ENCODE peak calls at places on chromosomes 5 and 9, in nine cellular contexts. N is cardiac muscle cell; H is A549; O is T-cell; P is neural crest cell; V is activated T-cell treated with anti-CD3 and anti-CD28 coated beads, Interleukin-2, amount 50 U/mL, for 1 hour; E is effector memory CD4-positive, alpha-beta T cell; F is NCI-H1105 treated with DMSO at 0.1 percent for 48 hours; U is Kasumi-1. Y is an unnamed sample.
A peak's percentile ranks its signal among the peaks of the same experiment; 100 is the strongest.

GRCh38 chr9:120345379-120345778 is 234.6 kb downstream of the CDK5RAP2 start:
- DNase-seq in U (no peak), N (no peak), E (no peak), H (no peak), P (no peak), V (no peak), F (no peak), O (no peak), Y (no peak)

GRCh38 chr9:92538541-92538940 is 2.8 kb upstream of the ECM2 start:
- DNase-seq in E (no peak), U (no peak), O (no peak), P (no peak), V (no peak), F (no peak), H (no peak), N (peak; percentile 20), Y (no peak)

GRCh38 chr9:131836021-131836420 is 96.1 kb upstream of the RAPGEF1 start:
- DNase-seq in E (no peak), P (no peak), N (no peak), V (no peak), O (no peak), H (no peak), U (no peak), F (no peak), Y (no peak)

GRCh38 chr5:88873447-88873846 is 9.5 kb downstream of the MEF2C start:
- DNase-seq in F (no peak), O (no peak), N (no peak), V (no peak), P (no peak), E (no peak), H (no peak), U (no peak), Y (no peak)

GRCh38 chr5:5104550-5104949 is 35.6 kb upstream of the ADAMTS16 start:
- DNase-seq in N (no peak), U (no peak), V (no peak), H (no peak), E (no peak), F (no peak), O (no peak), P (no peak), Y (no peak)

GRCh38 chr9:118029425-118029824 is 325.2 kb downstream of the TLR4 start:
- DNase-seq in N (no peak), U (no peak), V (no peak), E (no peak), O (no peak), F (no peak), P (no peak), H (no peak), Y (no peak)

GRCh38 chr5:15472116-15472515 is 27.9 kb upstream of the FBXL7 start:
- DNase-seq in N (no peak), H (no peak), O (no peak), P (no peak), E (no peak), U (no peak), V (no peak), F (no peak), Y (no peak)

GRCh38 chr5:121018004-121018403 is 553.9 kb downstream of the PRR16 start:
- DNase-seq in N (no peak), O (no peak), E (no peak), F (no peak), H (no peak), P (no peak), V (no peak), U (no peak), Y (no peak)

GRCh38 chr5:141828162-141828561 is 50.0 kb downstream of the PCDH1 start:
- DNase-seq in P (no peak), V (no peak), O (no peak), U (no peak), H (no peak), E (no peak), F (no peak), N (no peak), Y (no peak)

GRCh38 chr9:121472361-121472910 is 27.2 kb downstream of the GGTA1 start:
- DNase-seq in F (no peak), E (no peak), V (no peak), N (no peak), H (no peak), P (no peak), O (no peak), U (no peak), Y (no peak)

GRCh38 chr9:18861599-18862546 is 171.1 kb downstream of the SAXO1 start:
- DNase-seq in F (no peak), E (no peak), V (no peak), O (no peak), N (peak; percentile 76), P (peak; percentile 6), H (no peak), U (no peak), Y (no peak)